ENCODE peak calls at places on chromosomes 3 and 15, in four cellular contexts. T is HCT116, P is K562, N is HepG2. X is an unnamed sample.

GRCh38 chr3:5002174-5002870 is 23.1 kb downstream of the BHLHE40 start:
- DNase-seq in N (no peak), P (peak), T (no peak), X (no peak)

GRCh38 chr3:178778579-178778978 is 242.3 kb downstream of the KCNMB2 start:
- DNase-seq in T (no peak), N (no peak), P (no peak), X (no peak)

GRCh38 chr3:134312873-134313838 is 61.1 kb downstream of the AMOTL2 start:
- DNase-seq in N (peak), T (no peak), P (peak), X (peak)

GRCh38 chr3:195196266-195196665 is 74.7 kb downstream of the XXYLT1 start:
- DNase-seq in P (no peak), T (no peak), N (no peak), X (no peak)

GRCh38 chr15:43901485-43901884 is 74.7 kb downstream of the WDR76 start:
- DNase-seq in T (no peak), N (no peak), P (no peak), X (no peak)

GRCh38 chr3:82938821-82939328 is 1177.4 kb upstream of the GBE1 start:
- DNase-seq in T (no peak), P (no peak), N (no peak), X (no peak)

GRCh38 chr3:184748219-184749135 is 36.6 kb upstream of the MAGEF1 start:
- DNase-seq in N (peak), P (peak), T (peak), X (peak)

GRCh38 chr15:40340038-40340739 is 550 bp downstream of the CCDC9B start:
- DNase-seq in N (no peak), T (no peak), P (no peak), X (no peak)

GRCh38 chr3:25604107-25604805 is 60.5 kb downstream of the TOP2B start:
- DNase-seq in N (no peak), P (peak), T (no peak), X (no peak)

GRCh38 chr3:51943451-51944391 is 1.6 kb downstream of the PARP3 start:
- DNase-seq in T (no peak), N (no peak), P (no peak), X (no peak)

GRCh38 chr3:13011369-13012227 is 61.6 kb downstream of the IQSEC1 start:
- DNase-seq in T (no peak), N (peak), P (peak), X (peak)

GRCh38 chr3:23385327-23385726 is 182.2 kb downstream of the UBE2E2 start:
- DNase-seq in T (no peak), N (no peak), P (no peak), X (no peak)

GRCh38 chr3:71186816-71187215 is 396.7 kb downstream of the FOXP1 start:
- DNase-seq in P (no peak), T (no peak), N (no peak), X (no peak)

GRCh38 chr15:64247906-64248541 is 85.2 kb upstream of the PPIB start:
- DNase-seq in N (peak), T (peak), P (peak), X (peak)

DNA sequence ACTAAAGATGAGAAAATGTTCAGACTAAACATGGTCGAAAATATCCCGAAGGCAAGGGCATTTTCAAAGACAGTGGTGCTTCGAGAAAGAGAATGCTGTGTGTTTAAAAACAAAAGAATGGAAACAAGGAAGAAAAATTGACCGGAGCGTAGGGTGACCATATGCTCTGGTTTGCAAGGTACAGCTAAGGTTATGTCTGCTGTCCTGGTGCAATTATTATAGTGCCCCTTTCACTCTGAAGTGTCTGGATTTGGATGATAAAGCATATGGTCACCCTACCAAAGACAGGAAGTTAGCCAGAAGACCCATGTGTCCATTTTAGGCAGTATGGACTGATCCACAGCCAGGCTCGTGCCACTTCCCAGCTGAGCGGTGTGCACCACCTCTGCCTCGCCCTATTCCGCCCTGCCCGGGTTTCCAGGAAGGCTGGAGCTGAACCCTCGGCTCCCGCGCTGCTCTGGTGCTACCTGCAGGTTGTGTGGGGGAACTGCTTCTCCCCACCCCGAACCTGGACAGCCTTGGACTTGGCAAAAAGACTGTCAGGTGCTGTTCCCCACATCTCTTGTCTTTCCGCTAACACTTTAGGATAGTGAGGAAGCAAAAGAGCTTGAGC is 25.2 kb downstream of the GOLGA6D start:
- DNase-seq in P (peak), T (peak), N (peak), X (peak)
- TF ChIP-seq JUND in P (no peak), T (no peak), N (no peak), X (no peak)

DNA sequence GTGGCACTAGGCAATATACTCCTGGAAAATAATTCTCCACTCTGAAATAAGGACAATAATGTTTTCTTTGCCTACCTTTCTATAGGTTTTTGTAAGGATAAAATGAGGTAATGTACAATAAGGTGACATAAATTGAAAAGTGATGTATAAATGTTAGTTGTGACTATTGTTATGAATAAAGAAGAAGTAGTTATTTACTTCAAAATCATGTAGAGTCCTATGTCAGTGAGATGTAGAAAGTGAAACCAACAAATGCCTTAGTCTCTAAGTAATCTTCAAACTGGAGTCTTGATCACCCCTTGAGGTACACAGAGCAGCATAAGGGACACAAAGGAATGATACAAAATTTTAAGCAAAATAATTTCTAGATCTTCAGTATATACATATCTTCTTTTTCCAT is 60.3 kb upstream of the TP63 start:
- DNase-seq in P (no peak), T (no peak), N (no peak), X (no peak)
- TF ChIP-seq JUND in P (no peak), T (no peak), N (no peak), X (no peak)

DNA sequence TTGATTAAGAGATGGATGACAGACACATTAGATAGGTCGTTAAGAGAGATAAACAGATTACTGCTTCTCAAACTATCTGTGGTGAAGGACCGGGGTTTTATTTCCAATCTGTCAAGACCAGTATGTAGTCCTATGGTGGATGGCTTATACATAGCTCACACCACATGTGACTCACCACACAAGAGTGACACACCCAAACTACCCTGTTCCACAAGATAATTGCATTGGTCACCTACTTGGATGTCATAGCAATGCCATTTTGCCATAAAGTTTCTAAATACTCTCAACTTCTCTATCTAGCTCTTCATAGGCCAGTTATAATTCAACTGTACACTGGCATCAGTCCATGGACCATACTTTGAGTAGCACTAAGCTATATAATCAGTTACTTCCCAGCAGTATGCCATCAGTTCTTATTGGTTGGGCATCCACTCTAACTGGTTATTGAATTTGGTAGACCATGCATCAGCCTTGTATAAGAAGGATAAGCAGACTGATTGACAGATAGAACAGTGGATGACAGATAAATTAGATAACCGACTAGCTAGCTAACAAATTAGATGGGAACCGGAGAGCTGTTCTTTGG is 11.6 kb downstream of the WWTR1 start:
- DNase-seq in T (peak), N (no peak), P (peak), X (no peak)
- TF ChIP-seq JUND in T (peak), N (no peak), P (no peak), X (no peak)

GRCh38 chr3:2862366-2862765 is 247.8 kb downstream of the IL5RA start:
- DNase-seq in T (no peak), P (no peak), N (no peak), X (no peak)
- TF ChIP-seq JUND in T (no peak), P (no peak), N (no peak), X (no peak)

DNA sequence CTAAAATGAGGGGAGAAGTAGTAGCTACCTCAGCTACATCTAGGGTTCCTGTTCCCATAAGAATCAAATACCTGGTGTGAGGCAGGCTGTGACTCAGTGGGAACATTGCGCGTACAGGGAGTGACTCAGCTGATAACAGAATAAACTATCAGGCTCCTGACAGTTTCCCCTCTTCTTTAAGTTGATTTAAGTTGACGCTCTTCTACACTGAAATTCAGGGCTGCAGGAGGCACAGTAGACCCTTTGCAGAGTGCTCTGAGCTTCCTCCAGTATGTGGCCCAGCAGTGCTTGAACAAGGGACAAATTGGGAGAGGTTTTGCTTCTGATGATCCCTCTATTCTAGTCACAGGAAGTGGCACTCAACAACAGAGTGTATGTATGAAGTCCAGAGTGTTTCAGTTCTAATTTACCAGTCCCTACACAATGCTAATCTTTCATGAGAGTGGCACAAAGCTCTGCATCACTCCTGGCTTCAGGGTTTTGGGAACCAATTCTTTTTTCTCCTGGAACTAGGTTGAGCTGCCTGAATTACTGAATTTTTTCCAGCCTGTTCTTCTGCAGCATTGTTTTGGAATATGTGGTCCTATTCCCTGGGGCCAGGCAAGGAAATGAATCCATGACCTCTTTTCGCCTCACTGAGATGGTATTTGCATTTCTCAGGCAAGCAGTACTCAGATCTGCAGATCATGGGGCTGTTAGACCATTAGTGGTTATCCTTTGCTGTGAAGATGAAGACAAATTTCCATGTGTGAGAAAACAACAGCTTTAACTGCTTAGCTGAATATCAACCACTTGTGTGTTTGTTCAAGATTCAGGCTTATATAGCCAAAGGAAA is 25.5 kb upstream of the GPR171 start:
- DNase-seq in P (no peak), N (peak), T (no peak), X (no peak)
- TF ChIP-seq JUND in P (no peak), N (no peak), T (no peak), X (no peak)

GRCh38 chr3:170056710-170057454 is 19.1 kb downstream of the GPR160 start:
- DNase-seq in N (no peak), P (no peak), T (no peak), X (no peak)

GRCh38 chr3:170057550-170057949 is 19.8 kb downstream of the GPR160 start:
- DNase-seq in T (no peak), N (no peak), P (no peak), X (no peak)

GRCh38 chr3:170054204-170054603 is 16.4 kb downstream of the GPR160 start:
- DNase-seq in P (no peak), T (no peak), N (no peak), X (peak)

GRCh38 chr3:170052398-170052797 is 14.6 kb downstream of the GPR160 start:
- DNase-seq in N (no peak), P (no peak), T (no peak), X (no peak)

GRCh38 chr3:170055209-170055608 is 17.4 kb downstream of the GPR160 start:
- DNase-seq in T (no peak), N (no peak), P (no peak), X (no peak)
- TF ChIP-seq JUND in T (no peak), N (no peak), P (no peak), X (no peak)

DNA sequence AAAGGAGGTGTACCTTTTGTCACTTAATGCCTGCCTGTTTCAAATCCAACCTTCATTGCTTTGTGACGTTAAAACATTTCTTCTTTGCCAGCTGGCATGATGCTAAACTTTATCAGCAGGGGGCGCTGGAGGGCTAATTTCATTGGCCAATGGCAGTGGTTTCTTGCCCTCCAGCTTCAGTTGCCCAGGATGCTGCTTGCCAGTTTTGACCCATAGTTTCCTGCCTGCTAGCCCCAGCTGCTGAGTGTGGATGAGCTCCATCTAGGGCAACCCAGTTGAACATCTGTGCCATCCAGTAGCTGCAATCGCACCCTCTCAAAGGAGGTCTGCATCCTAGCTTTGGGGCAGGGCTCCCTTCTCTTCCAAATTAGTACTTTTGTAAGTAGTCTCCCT is 22.1 kb downstream of the ACKR2 start:
- DNase-seq in T (peak), N (peak), P (peak), X (peak)
- TF ChIP-seq JUND in T (no peak), N (no peak), P (no peak), X (no peak)

DNA sequence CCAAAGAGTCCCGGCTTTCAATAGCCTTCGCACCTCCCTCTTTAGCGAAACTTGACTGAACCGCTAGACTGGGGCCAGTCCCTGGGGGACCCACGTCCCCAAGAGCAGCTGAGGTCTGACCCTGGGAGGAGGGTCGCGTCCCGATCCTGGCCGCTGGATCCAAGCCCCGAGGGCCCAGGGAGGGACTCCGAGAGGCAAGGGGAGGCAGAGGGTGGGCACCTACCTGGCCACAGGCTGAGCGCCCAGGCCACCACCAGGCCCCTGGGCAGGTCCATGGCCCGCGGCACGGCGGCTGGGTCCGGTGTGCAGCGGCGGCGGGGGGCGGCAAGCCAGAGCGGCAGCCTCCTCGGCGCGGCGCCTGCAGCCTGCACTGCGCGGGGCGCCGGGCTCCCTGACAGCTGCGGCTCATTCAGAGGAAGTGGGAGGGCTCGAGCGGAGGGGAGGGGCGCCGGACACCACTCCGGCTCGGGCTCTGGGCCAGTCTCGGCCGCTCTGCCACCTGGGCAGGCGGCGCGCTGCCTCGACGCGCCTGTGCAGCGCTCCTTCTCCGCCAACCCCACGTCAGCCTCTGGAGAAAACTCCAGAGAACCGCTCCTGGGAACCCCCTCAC is at the start of gene ITGA11:
- DNase-seq in N (no peak), T (no peak), P (peak), X (peak)
- TF ChIP-seq JUND in N (no peak), T (no peak), P (no peak), X (no peak)

X was measured in T47D.